ENCODE peak calls at places on chromosomes 7 and 10, in five cellular contexts. One of them, this sample, is unnamed.

GRCh38 chr10:43315535-43316245 is 48.8 kb upstream of the RASGEF1A start:
- DNase-seq in fibroblast of lung: no peak
- DNase-seq in ascending aorta: no peak
- DNase-seq in kidney epithelial cell: no peak
- DNase-seq in GM12865: no peak
- DNase-seq in this sample: no peak

GRCh38 chr7:100167912-100168323 is 499 bp downstream of the GAL3ST4 start:
- DNase-seq in ascending aorta: no peak
- DNase-seq in kidney epithelial cell: no peak
- DNase-seq in fibroblast of lung: no peak
- DNase-seq in GM12865: no peak
- DNase-seq in this sample: no peak

GRCh38 chr10:121428848-121429247 is 169.4 kb downstream of the FGFR2 start:
- DNase-seq in kidney epithelial cell: no peak
- DNase-seq in fibroblast of lung: no peak
- DNase-seq in ascending aorta: no peak
- DNase-seq in GM12865: no peak
- DNase-seq in this sample: no peak

GRCh38 chr10:1204434-1205326 is 148.5 kb downstream of the WDR37 start:
- DNase-seq in GM12865: no peak
- DNase-seq in fibroblast of lung: no peak
- DNase-seq in kidney epithelial cell: no peak
- DNase-seq in ascending aorta: no peak
- DNase-seq in this sample: no peak

GRCh38 chr10:47296111-47296894 is 3.7 kb upstream of the GDF10 start:
- DNase-seq in GM12865: no peak
- DNase-seq in ascending aorta: peak
- DNase-seq in kidney epithelial cell: no peak
- DNase-seq in fibroblast of lung: no peak
- DNase-seq in this sample: no peak

GRCh38 chr7:132424821-132425739 is 151.2 kb downstream of the PLXNA4 start:
- DNase-seq in GM12865: no peak
- DNase-seq in ascending aorta: no peak
- DNase-seq in kidney epithelial cell: no peak
- DNase-seq in fibroblast of lung: no peak
- DNase-seq in this sample: no peak

GRCh38 chr10:15370212-15370740 is 813 bp downstream of the FAM171A1 start:
- DNase-seq in fibroblast of lung: peak
- DNase-seq in ascending aorta: no peak
- DNase-seq in GM12865: peak
- DNase-seq in kidney epithelial cell: no peak
- DNase-seq in this sample: no peak

GRCh38 chr10:3861785-3862184 is 76.8 kb upstream of the KLF6 start:
- DNase-seq in GM12865: no peak
- DNase-seq in ascending aorta: no peak
- DNase-seq in kidney epithelial cell: no peak
- DNase-seq in fibroblast of lung: no peak
- DNase-seq in this sample: no peak

GRCh38 chr10:25017247-25017590 is 807 bp downstream of the THNSL1 start:
- DNase-seq in ascending aorta: peak
- DNase-seq in GM12865: no peak
- DNase-seq in kidney epithelial cell: no peak
- DNase-seq in fibroblast of lung: peak
- DNase-seq in this sample: no peak

GRCh38 chr7:130921391-130922180 is 187.6 kb upstream of the KLF14 start:
- DNase-seq in ascending aorta: peak
- DNase-seq in fibroblast of lung: peak
- DNase-seq in GM12865: no peak
- DNase-seq in kidney epithelial cell: peak
- DNase-seq in this sample: peak

GRCh38 chr7:142556745-142557144 is 192.5 kb upstream of the PRSS1 start:
- DNase-seq in GM12865: no peak
- DNase-seq in ascending aorta: peak
- DNase-seq in fibroblast of lung: peak
- DNase-seq in kidney epithelial cell: peak
- DNase-seq in this sample: peak

GRCh38 chr7:112995091-112995824 is 91.4 kb downstream of the GPR85 start:
- DNase-seq in ascending aorta: peak
- DNase-seq in kidney epithelial cell: peak
- DNase-seq in GM12865: no peak
- DNase-seq in fibroblast of lung: peak
- DNase-seq in this sample: peak

GRCh38 chr10:71269301-71270288 is 49.5 kb upstream of the SLC29A3 start:
- DNase-seq in fibroblast of lung: peak
- DNase-seq in ascending aorta: no peak
- DNase-seq in kidney epithelial cell: no peak
- DNase-seq in GM12865: no peak
- DNase-seq in this sample: no peak

GRCh38 chr10:121455377-121455776 is 142.9 kb downstream of the FGFR2 start:
- DNase-seq in fibroblast of lung: no peak
- DNase-seq in GM12865: no peak
- DNase-seq in kidney epithelial cell: no peak
- DNase-seq in ascending aorta: no peak
- DNase-seq in this sample: no peak

GRCh38 chr7:132218876-132219275 is 357.4 kb downstream of the PLXNA4 start:
- DNase-seq in fibroblast of lung: no peak
- DNase-seq in ascending aorta: no peak
- DNase-seq in kidney epithelial cell: no peak
- DNase-seq in GM12865: no peak
- DNase-seq in this sample: no peak

GRCh38 chr10:50431791-50432190 is 180.5 kb upstream of the ASAH2 start:
- DNase-seq in GM12865: peak
- DNase-seq in fibroblast of lung: peak
- DNase-seq in ascending aorta: peak
- DNase-seq in kidney epithelial cell: no peak
- DNase-seq in this sample: no peak

DNA sequence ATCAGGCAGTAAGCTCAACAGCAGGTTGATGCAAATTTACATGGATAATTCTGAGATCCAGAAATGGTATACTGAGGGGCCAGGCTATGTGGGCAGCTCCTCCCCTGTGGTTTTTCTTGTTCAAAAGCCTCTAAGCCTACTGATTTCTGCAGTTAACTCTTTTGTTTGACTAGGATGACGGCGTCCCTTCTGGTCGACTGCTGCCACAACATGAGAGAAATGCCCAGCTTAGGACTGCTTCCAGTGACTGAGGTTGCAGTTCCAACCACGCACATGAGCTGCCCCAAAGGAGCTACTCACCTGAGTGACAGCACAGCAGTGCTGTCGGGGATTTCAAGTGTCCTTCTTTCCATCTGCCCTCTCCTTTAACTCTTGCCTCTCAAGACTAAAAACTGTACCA is 973.0 kb upstream of the GHITM start:
- DNase-seq in ascending aorta: no peak
- DNase-seq in kidney epithelial cell: no peak
- DNase-seq in GM12865: peak
- DNase-seq in fibroblast of lung: no peak
- DNase-seq in this sample: no peak
- TF ChIP-seq CTCF in ascending aorta: no peak
- TF ChIP-seq CTCF in kidney epithelial cell: peak
- TF ChIP-seq CTCF in GM12865: peak
- TF ChIP-seq CTCF in fibroblast of lung: peak
- TF ChIP-seq CTCF in this sample: no peak

GRCh38 chr7:37920305-37920618 is 178 bp upstream of the EPDR1 start:
- DNase-seq in fibroblast of lung: no peak
- DNase-seq in kidney epithelial cell: no peak
- DNase-seq in ascending aorta: no peak
- DNase-seq in GM12865: no peak
- DNase-seq in this sample: no peak
- TF ChIP-seq CTCF in fibroblast of lung: no peak
- TF ChIP-seq CTCF in kidney epithelial cell: no peak
- TF ChIP-seq CTCF in ascending aorta: no peak
- TF ChIP-seq CTCF in GM12865: no peak
- TF ChIP-seq CTCF in this sample: no peak

GRCh38 chr7:26151953-26152781 is at the start of gene NFE2L3:
- DNase-seq in fibroblast of lung: peak
- DNase-seq in ascending aorta: peak
- DNase-seq in kidney epithelial cell: no peak
- DNase-seq in GM12865: peak
- DNase-seq in this sample: peak

GRCh38 chr7:26153246-26153822 is 1.3 kb downstream of the NFE2L3 start:
- DNase-seq in GM12865: peak
- DNase-seq in fibroblast of lung: no peak
- DNase-seq in ascending aorta: no peak
- DNase-seq in kidney epithelial cell: no peak
- DNase-seq in this sample: no peak

GRCh38 chr7:26151650-26151952 is 397 bp upstream of the NFE2L3 start:
- DNase-seq in ascending aorta: no peak
- DNase-seq in GM12865: no peak
- DNase-seq in fibroblast of lung: no peak
- DNase-seq in kidney epithelial cell: no peak
- DNase-seq in this sample: no peak

GRCh38 chr7:26155531-26156375 is 3.8 kb downstream of the NFE2L3 start:
- DNase-seq in fibroblast of lung: peak
- DNase-seq in ascending aorta: no peak
- DNase-seq in GM12865: peak
- DNase-seq in kidney epithelial cell: peak
- DNase-seq in this sample: no peak

DNA sequence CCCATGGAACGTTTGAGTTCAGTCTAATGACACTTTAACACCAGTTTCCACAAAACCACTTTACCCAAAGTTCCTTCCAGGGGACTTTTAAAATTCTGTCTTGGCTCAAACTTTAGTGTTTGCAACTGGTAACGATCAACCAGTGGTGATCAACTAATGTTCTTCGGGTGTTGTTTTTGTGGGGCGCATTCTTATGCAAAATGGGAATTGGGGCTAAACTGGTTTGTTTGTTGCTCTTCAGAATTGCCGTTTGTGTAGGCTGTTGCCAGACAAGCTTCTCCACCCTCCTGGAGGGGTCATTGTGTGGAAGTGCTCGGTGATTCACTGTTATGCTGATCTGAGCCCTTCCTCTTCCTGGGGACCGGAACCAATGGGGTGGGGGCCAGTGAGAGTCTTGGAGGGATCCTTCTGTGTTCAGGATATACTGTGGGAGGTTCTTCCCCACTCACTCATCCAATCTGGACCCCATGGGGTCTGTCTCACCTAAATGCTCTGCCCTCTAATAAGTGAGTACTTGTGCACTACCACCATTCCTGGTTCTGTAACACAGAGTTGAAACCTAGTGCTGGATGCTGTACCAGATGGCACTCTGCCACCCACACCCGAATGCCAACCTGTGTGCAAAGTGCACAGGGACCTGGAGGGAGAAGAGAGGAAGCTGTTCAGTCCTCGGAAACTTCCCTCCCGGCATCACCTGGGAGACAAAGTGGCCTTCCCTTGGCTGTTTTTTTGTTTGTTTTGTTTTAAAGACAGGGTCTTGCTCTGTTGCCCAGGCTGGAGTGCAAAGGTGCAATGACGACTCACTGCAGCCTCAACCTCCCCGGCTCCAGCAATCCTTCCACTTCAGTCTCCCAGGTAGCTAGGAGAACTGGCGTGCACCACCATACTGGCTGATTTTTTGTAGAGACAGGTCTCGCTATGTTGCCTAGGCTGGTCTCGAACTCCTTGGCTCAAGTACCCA is 2.1 kb downstream of the NFE2L3 start:
- DNase-seq in fibroblast of lung: peak
- DNase-seq in kidney epithelial cell: no peak
- DNase-seq in GM12865: no peak
- DNase-seq in ascending aorta: no peak
- DNase-seq in this sample: no peak
- TF ChIP-seq CTCF in fibroblast of lung: no peak
- TF ChIP-seq CTCF in kidney epithelial cell: no peak
- TF ChIP-seq CTCF in GM12865: no peak
- TF ChIP-seq CTCF in ascending aorta: no peak
- TF ChIP-seq CTCF in this sample: no peak

DNA sequence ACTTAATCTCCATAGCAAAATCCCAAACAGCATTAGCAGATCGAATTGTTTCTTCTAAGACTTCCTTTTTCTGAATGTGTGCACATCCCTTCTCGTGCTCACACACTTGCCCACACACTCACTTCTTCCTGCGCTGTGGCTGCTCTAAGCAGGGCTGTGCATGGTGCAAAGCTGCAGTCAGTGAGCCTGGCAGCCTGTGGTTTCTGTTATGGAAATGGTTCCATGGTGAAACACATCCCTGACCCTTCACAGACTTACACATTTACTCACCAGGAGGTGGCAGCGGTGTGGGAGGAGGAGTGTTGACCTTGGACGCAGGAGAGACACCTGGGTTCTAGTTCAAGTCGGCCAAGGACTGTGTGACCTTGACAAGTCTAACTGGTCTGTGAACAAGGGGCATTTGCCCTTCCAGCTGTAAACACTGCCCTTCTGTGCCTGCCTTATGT is 24.9 kb downstream of the MTURN start:
- DNase-seq in GM12865: peak
- DNase-seq in kidney epithelial cell: no peak
- DNase-seq in ascending aorta: no peak
- DNase-seq in fibroblast of lung: peak
- DNase-seq in this sample: no peak
- TF ChIP-seq CTCF in GM12865: no peak
- TF ChIP-seq CTCF in kidney epithelial cell: peak
- TF ChIP-seq CTCF in ascending aorta: peak
- TF ChIP-seq CTCF in fibroblast of lung: peak
- TF ChIP-seq CTCF in this sample: peak